ENCODE peak calls at places on chromosomes 12 and 14, in eight cellular contexts. One of them, this sample, is unnamed.

GRCh38 chr14:36105401-36105800 is 71.1 kb downstream of the PTCSC3 start:
- DNase-seq in H1: peak; percentile 53
- DNase-seq in fibroblast of mammary gland: peak; percentile 25
- DNase-seq in NB4: peak; percentile 14
- DNase-seq in Calu3: peak; percentile 23
- DNase-seq in GM12864: no peak
- DNase-seq in nephron progenitor cell: peak; percentile 28
- DNase-seq in lung: peak; percentile 30
- DNase-seq in this sample: no peak

GRCh38 chr14:103071544-103072251 is 12.3 kb upstream of the LBHD2 start:
- DNase-seq in H1: no peak
- DNase-seq in fibroblast of mammary gland: no peak
- DNase-seq in NB4: peak; percentile 28
- DNase-seq in Calu3: peak; percentile 76
- DNase-seq in GM12864: no peak
- DNase-seq in nephron progenitor cell: no peak
- DNase-seq in lung: no peak
- DNase-seq in this sample: no peak

GRCh38 chr12:10285919-10286318 is 21.8 kb upstream of the KLRD1 start:
- DNase-seq in H1: no peak
- DNase-seq in fibroblast of mammary gland: no peak
- DNase-seq in NB4: no peak
- DNase-seq in Calu3: no peak
- DNase-seq in GM12864: no peak
- DNase-seq in nephron progenitor cell: no peak
- DNase-seq in lung: no peak
- DNase-seq in this sample: no peak

GRCh38 chr12:98696036-98696646 is 51.1 kb downstream of the APAF1 start:
- DNase-seq in H1: peak; percentile 48
- DNase-seq in fibroblast of mammary gland: no peak
- DNase-seq in NB4: no peak
- DNase-seq in Calu3: no peak
- DNase-seq in GM12864: no peak
- DNase-seq in nephron progenitor cell: no peak
- DNase-seq in lung: no peak
- DNase-seq in this sample: no peak

GRCh38 chr12:131882804-131883520 is 11.5 kb upstream of the ULK1 start:
- DNase-seq in H1: no peak
- DNase-seq in fibroblast of mammary gland: no peak
- DNase-seq in NB4: peak; percentile 71
- DNase-seq in Calu3: no peak
- DNase-seq in GM12864: no peak
- DNase-seq in nephron progenitor cell: no peak
- DNase-seq in lung: no peak
- DNase-seq in this sample: no peak

GRCh38 chr14:50804181-50804721 is 26.7 kb downstream of the NIN start:
- DNase-seq in H1: no peak
- DNase-seq in fibroblast of mammary gland: peak; percentile 78
- DNase-seq in NB4: no peak
- DNase-seq in Calu3: no peak
- DNase-seq in GM12864: no peak
- DNase-seq in nephron progenitor cell: no peak
- DNase-seq in lung: no peak
- DNase-seq in this sample: no peak

GRCh38 chr12:32918890-32919791 is 22.6 kb upstream of the PKP2 start:
- DNase-seq in H1: no peak
- DNase-seq in fibroblast of mammary gland: peak; percentile 72
- DNase-seq in NB4: peak; percentile 25
- DNase-seq in Calu3: no peak
- DNase-seq in GM12864: no peak
- DNase-seq in nephron progenitor cell: peak; percentile 12
- DNase-seq in lung: no peak
- DNase-seq in this sample: peak; percentile 26

GRCh38 chr12:28974166-28974565 is 174.9 kb upstream of the FAR2 start:
- DNase-seq in H1: no peak
- DNase-seq in fibroblast of mammary gland: peak; percentile 58
- DNase-seq in NB4: no peak
- DNase-seq in Calu3: no peak
- DNase-seq in GM12864: no peak
- DNase-seq in nephron progenitor cell: no peak
- DNase-seq in lung: no peak
- DNase-seq in this sample: no peak

GRCh38 chr12:319116-319515 is 56.5 kb upstream of the SLC6A13 start:
- DNase-seq in H1: no peak
- DNase-seq in fibroblast of mammary gland: no peak
- DNase-seq in NB4: no peak
- DNase-seq in Calu3: no peak
- DNase-seq in GM12864: no peak
- DNase-seq in nephron progenitor cell: no peak
- DNase-seq in lung: no peak
- DNase-seq in this sample: no peak

GRCh38 chr14:102071283-102071998 is 15.4 kb downstream of the HSP90AA1 start:
- DNase-seq in H1: no peak
- DNase-seq in fibroblast of mammary gland: peak; percentile 30
- DNase-seq in NB4: no peak
- DNase-seq in Calu3: peak; percentile 67
- DNase-seq in GM12864: no peak
- DNase-seq in nephron progenitor cell: no peak
- DNase-seq in lung: no peak
- DNase-seq in this sample: no peak

GRCh38 chr12:85711735-85712390 is 124.3 kb downstream of the RASSF9 start:
- DNase-seq in H1: no peak
- DNase-seq in fibroblast of mammary gland: peak; percentile 71
- DNase-seq in NB4: no peak
- DNase-seq in Calu3: no peak
- DNase-seq in GM12864: no peak
- DNase-seq in nephron progenitor cell: no peak
- DNase-seq in lung: no peak
- DNase-seq in this sample: no peak

GRCh38 chr12:57735198-57735855 is 3.2 kb downstream of the AGAP2 start:
- DNase-seq in H1: no peak
- DNase-seq in fibroblast of mammary gland: no peak
- DNase-seq in NB4: no peak
- DNase-seq in Calu3: no peak
- DNase-seq in GM12864: no peak
- DNase-seq in nephron progenitor cell: no peak
- DNase-seq in lung: no peak
- DNase-seq in this sample: no peak

GRCh38 chr12:38384816-38385491 is 68.4 kb downstream of the ALG10B start:
- DNase-seq in H1: peak; percentile 53
- DNase-seq in fibroblast of mammary gland: no peak
- DNase-seq in NB4: peak; percentile 12
- DNase-seq in Calu3: peak; percentile 77
- DNase-seq in GM12864: no peak
- DNase-seq in nephron progenitor cell: peak; percentile 2
- DNase-seq in lung: no peak
- DNase-seq in this sample: no peak

GRCh38 chr14:24798911-24799310 is 164.9 kb upstream of the GZMB start:
- DNase-seq in H1: no peak
- DNase-seq in fibroblast of mammary gland: no peak
- DNase-seq in NB4: no peak
- DNase-seq in Calu3: no peak
- DNase-seq in GM12864: peak; percentile 24
- DNase-seq in nephron progenitor cell: no peak
- DNase-seq in lung: no peak
- DNase-seq in this sample: no peak

GRCh38 chr14:87896393-87897380 is 96.3 kb downstream of the GALC start:
- DNase-seq in H1: no peak
- DNase-seq in fibroblast of mammary gland: peak; percentile 73
- DNase-seq in NB4: peak; percentile 53
- DNase-seq in Calu3: peak; percentile 25
- DNase-seq in GM12864: peak; percentile 8
- DNase-seq in nephron progenitor cell: peak; percentile 25
- DNase-seq in lung: no peak
- DNase-seq in this sample: peak; percentile 27

GRCh38 chr14:103941462-103941861 is 867 bp downstream of the RD3L start:
- DNase-seq in H1: no peak
- DNase-seq in fibroblast of mammary gland: no peak
- DNase-seq in NB4: no peak
- DNase-seq in Calu3: no peak
- DNase-seq in GM12864: no peak
- DNase-seq in nephron progenitor cell: no peak
- DNase-seq in lung: no peak
- DNase-seq in this sample: no peak

GRCh38 chr12:104064842-104065441 is 611 bp downstream of the HCFC2 start:
- DNase-seq in H1: no peak
- DNase-seq in fibroblast of mammary gland: no peak
- DNase-seq in NB4: peak; percentile 47
- DNase-seq in Calu3: no peak
- DNase-seq in GM12864: no peak
- DNase-seq in nephron progenitor cell: peak; percentile 33
- DNase-seq in lung: no peak
- DNase-seq in this sample: peak; percentile 21

GRCh38 chr14:100900837-100901390 is 2.6 kb downstream of the RTL1 start:
- DNase-seq in H1: peak; percentile 87
- DNase-seq in fibroblast of mammary gland: no peak
- DNase-seq in NB4: peak; percentile 69
- DNase-seq in Calu3: peak; percentile 68
- DNase-seq in GM12864: no peak
- DNase-seq in nephron progenitor cell: peak; percentile 78
- DNase-seq in lung: peak; percentile 28
- DNase-seq in this sample: no peak

GRCh38 chr12:28497889-28498411 is 307.7 kb downstream of the CCDC91 start:
- DNase-seq in H1: no peak
- DNase-seq in fibroblast of mammary gland: peak; percentile 35
- DNase-seq in NB4: no peak
- DNase-seq in Calu3: peak; percentile 3
- DNase-seq in GM12864: no peak
- DNase-seq in nephron progenitor cell: no peak
- DNase-seq in lung: no peak
- DNase-seq in this sample: peak; percentile 8

GRCh38 chr12:122730215-122731014 is at the start of gene HCAR1:
- DNase-seq in H1: no peak
- DNase-seq in fibroblast of mammary gland: peak; percentile 40
- DNase-seq in NB4: no peak
- DNase-seq in Calu3: peak; percentile 58
- DNase-seq in GM12864: no peak
- DNase-seq in nephron progenitor cell: no peak
- DNase-seq in lung: no peak
- DNase-seq in this sample: no peak

GRCh38 chr12:50419112-50419909 is 18.6 kb downstream of the LARP4 start:
- DNase-seq in H1: no peak
- DNase-seq in fibroblast of mammary gland: no peak
- DNase-seq in NB4: no peak
- DNase-seq in Calu3: no peak
- DNase-seq in GM12864: no peak
- DNase-seq in nephron progenitor cell: no peak
- DNase-seq in lung: no peak
- DNase-seq in this sample: no peak

GRCh38 chr14:66575939-66576338 is 68.0 kb downstream of the GPHN start:
- DNase-seq in H1: no peak
- DNase-seq in fibroblast of mammary gland: no peak
- DNase-seq in NB4: no peak
- DNase-seq in Calu3: no peak
- DNase-seq in GM12864: no peak
- DNase-seq in nephron progenitor cell: no peak
- DNase-seq in lung: no peak
- DNase-seq in this sample: no peak

GRCh38 chr12:1398673-1399072 is 195.7 kb downstream of the FBXL14 start:
- DNase-seq in H1: no peak
- DNase-seq in fibroblast of mammary gland: peak; percentile 66
- DNase-seq in NB4: peak; percentile 27
- DNase-seq in Calu3: no peak
- DNase-seq in GM12864: no peak
- DNase-seq in nephron progenitor cell: no peak
- DNase-seq in lung: no peak
- DNase-seq in this sample: no peak
- TF ChIP-seq CTCF in H1: no peak
- TF ChIP-seq CTCF in fibroblast of mammary gland: peak; percentile 31
- TF ChIP-seq CTCF in NB4: no peak
- TF ChIP-seq CTCF in Calu3: no peak
- TF ChIP-seq CTCF in GM12864: no peak
- TF ChIP-seq CTCF in nephron progenitor cell: no peak
- TF ChIP-seq CTCF in lung: no peak
- TF ChIP-seq CTCF in this sample: no peak

DNA sequence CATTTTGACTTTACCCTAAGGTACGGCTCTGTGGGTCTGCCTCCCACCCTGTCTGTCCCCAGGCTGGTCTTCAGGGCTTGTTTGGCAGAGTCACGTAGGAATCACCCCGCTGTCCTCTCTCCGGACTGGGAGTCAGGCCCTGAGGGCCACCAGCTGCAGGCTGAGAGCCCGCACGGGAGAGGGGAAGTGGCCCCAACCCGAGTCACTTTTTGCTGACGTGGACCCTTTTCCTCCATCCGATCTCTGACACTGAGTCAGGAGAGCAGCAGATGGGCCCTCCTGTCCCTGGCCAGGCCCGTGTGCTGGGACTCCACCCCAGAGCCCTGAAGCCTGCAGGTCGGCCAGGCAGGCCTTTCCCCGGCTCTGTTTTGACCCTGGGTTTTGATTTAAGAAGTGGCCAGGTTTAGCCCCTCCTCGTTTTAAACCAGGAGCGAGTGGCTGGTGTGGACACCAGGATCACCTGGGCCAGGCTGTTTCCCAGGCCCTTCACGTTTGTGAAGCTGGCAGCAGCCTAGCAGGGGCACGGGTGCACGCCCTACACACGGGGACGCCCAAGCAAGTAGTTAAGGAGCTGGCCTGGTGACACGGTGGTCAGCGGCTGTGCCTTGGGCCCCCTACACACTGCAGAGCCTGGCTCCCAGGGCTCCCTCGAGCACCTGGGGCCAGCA is 12.5 kb upstream of the TEX22 start:
- DNase-seq in H1: no peak
- DNase-seq in fibroblast of mammary gland: no peak
- DNase-seq in NB4: no peak
- DNase-seq in Calu3: no peak
- DNase-seq in GM12864: no peak
- DNase-seq in nephron progenitor cell: no peak
- DNase-seq in lung: no peak
- DNase-seq in this sample: no peak
- TF ChIP-seq CTCF in H1: no peak
- TF ChIP-seq CTCF in fibroblast of mammary gland: no peak
- TF ChIP-seq CTCF in NB4: no peak
- TF ChIP-seq CTCF in Calu3: no peak
- TF ChIP-seq CTCF in GM12864: no peak
- TF ChIP-seq CTCF in nephron progenitor cell: no peak
- TF ChIP-seq CTCF in lung: no peak
- TF ChIP-seq CTCF in this sample: no peak

GRCh38 chr14:23294734-23295561 is 7.7 kb downstream of the PPP1R3E start:
- DNase-seq in H1: peak; percentile 56
- DNase-seq in fibroblast of mammary gland: peak; percentile 69
- DNase-seq in NB4: peak; percentile 66
- DNase-seq in Calu3: peak; percentile 49
- DNase-seq in GM12864: no peak
- DNase-seq in nephron progenitor cell: peak; percentile 45
- DNase-seq in lung: peak; percentile 40
- DNase-seq in this sample: no peak
- TF ChIP-seq CTCF in H1: peak; percentile 66
- TF ChIP-seq CTCF in fibroblast of mammary gland: peak; percentile 96
- TF ChIP-seq CTCF in NB4: peak; percentile 88
- TF ChIP-seq CTCF in Calu3: peak; percentile 79
- TF ChIP-seq CTCF in GM12864: peak; percentile 90
- TF ChIP-seq CTCF in nephron progenitor cell: peak; percentile 82
- TF ChIP-seq CTCF in lung: peak; percentile 59
- TF ChIP-seq CTCF in this sample: peak; percentile 76

DNA sequence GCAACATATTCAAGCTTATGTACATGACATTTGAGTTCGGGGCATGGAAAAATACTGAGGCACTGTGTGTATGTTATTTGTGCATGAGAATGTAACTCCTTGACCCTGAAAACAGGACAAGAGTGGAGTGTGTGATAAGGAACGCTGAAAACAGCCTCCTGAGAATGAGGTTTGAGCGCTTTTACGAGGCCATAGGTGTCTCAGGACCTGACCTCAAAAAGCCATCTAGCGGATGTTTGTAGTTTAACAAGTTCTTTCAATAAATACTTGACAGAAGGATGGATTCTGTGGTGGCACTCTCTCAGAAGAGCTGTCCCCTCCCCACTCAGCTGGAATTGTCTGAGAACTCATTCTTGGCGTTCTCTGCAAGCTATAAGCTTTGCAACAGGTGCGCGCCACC is 350.5 kb upstream of the TMTC1 start:
- DNase-seq in H1: no peak
- DNase-seq in fibroblast of mammary gland: no peak
- DNase-seq in NB4: peak; percentile 29
- DNase-seq in Calu3: no peak
- DNase-seq in GM12864: no peak
- DNase-seq in nephron progenitor cell: no peak
- DNase-seq in lung: no peak
- DNase-seq in this sample: no peak
- TF ChIP-seq CTCF in H1: peak; percentile 8
- TF ChIP-seq CTCF in fibroblast of mammary gland: no peak
- TF ChIP-seq CTCF in NB4: no peak
- TF ChIP-seq CTCF in Calu3: peak; percentile 22
- TF ChIP-seq CTCF in GM12864: peak; percentile 17
- TF ChIP-seq CTCF in nephron progenitor cell: no peak
- TF ChIP-seq CTCF in lung: no peak
- TF ChIP-seq CTCF in this sample: no peak